ENCODE peak calls at places on chromosomes 2 and 18, in seven cellular contexts. W, V, Y, H, B, M and S are unnamed samples.

GRCh38 chr2:7891312-7891711 is 790.5 kb upstream of the ID2 start:
- DNase-seq in W (no peak), V (no peak), Y (no peak), H (no peak), B (no peak), M (no peak), S (no peak)

GRCh38 chr18:55732227-55733106 is 144.5 kb upstream of the TCF4 start:
- DNase-seq in W (no peak), V (no peak), Y (no peak), H (peak), B (no peak), M (no peak), S (no peak)

GRCh38 chr2:96864343-96865091 is 5.4 kb downstream of the SEMA4C start:
- DNase-seq in W (no peak), V (no peak), Y (peak), H (no peak), B (no peak), M (no peak), S (no peak)

GRCh38 chr2:237254911-237255578 is 158.9 kb downstream of the COL6A3 start:
- DNase-seq in W (no peak), V (no peak), Y (no peak), H (peak), B (no peak), M (no peak), S (no peak)

GRCh38 chr18:25055076-25055475 is 296.9 kb downstream of the ZNF521 start:
- DNase-seq in W (no peak), V (no peak), Y (no peak), H (peak), B (no peak), M (no peak), S (no peak)

GRCh38 chr2:6913415-6914157 is 3.6 kb upstream of the RNF144A start:
- DNase-seq in W (no peak), V (no peak), Y (no peak), H (no peak), B (no peak), M (no peak), S (no peak)

GRCh38 chr2:182377467-182377866 is 49.4 kb downstream of the PDE1A start:
- DNase-seq in W (no peak), V (no peak), Y (no peak), H (no peak), B (no peak), M (no peak), S (no peak)

GRCh38 chr2:4354678-4355077 is 651.3 kb downstream of the DCDC2C start:
- DNase-seq in W (no peak), V (no peak), Y (no peak), H (no peak), B (peak), M (no peak), S (peak)

GRCh38 chr18:35919179-35919578 is 53.3 kb upstream of the RMP24 start:
- DNase-seq in W (no peak), V (no peak), Y (no peak), H (no peak), B (no peak), M (no peak), S (no peak)

GRCh38 chr2:168210216-168210897 is 37.0 kb downstream of the STK39 start:
- DNase-seq in W (no peak), V (no peak), Y (no peak), H (no peak), B (no peak), M (no peak), S (peak)

GRCh38 chr2:190340369-190340768 is 3.0 kb upstream of the INPP1 start:
- DNase-seq in W (no peak), V (no peak), Y (no peak), H (no peak), B (peak), M (no peak), S (peak)

GRCh38 chr2:15069149-15069548 is 436.6 kb downstream of the LRATD1 start:
- DNase-seq in W (no peak), V (no peak), Y (peak), H (peak), B (no peak), M (no peak), S (no peak)

GRCh38 chr2:117785740-117786139 is 28.8 kb upstream of the DDX18 start:
- DNase-seq in W (no peak), V (no peak), Y (no peak), H (peak), B (peak), M (no peak), S (peak)

GRCh38 chr2:69203166-69203985 is 183.7 kb downstream of the GFPT1 start:
- DNase-seq in W (no peak), V (no peak), Y (no peak), H (no peak), B (no peak), M (no peak), S (no peak)

GRCh38 chr2:148928395-148928794 is 53.4 kb downstream of the KIF5C start:
- DNase-seq in W (no peak), V (no peak), Y (no peak), H (no peak), B (no peak), M (no peak), S (no peak)

GRCh38 chr2:172655091-172655837 is 80.4 kb upstream of the RAPGEF4 start:
- DNase-seq in W (no peak), V (no peak), Y (no peak), H (peak), B (no peak), M (no peak), S (no peak)

GRCh38 chr18:78429127-78430108 is 550.2 kb upstream of the SALL3 start:
- DNase-seq in W (no peak), V (no peak), Y (no peak), H (no peak), B (no peak), M (no peak), S (no peak)

GRCh38 chr2:65392609-65393008 is 39.8 kb downstream of the SPRED2 start:
- DNase-seq in W (no peak), V (no peak), Y (no peak), H (no peak), B (no peak), M (no peak), S (no peak)

GRCh38 chr2:150081775-150082517 is 405.5 kb downstream of the RND3 start:
- DNase-seq in W (no peak), V (no peak), Y (no peak), H (no peak), B (no peak), M (no peak), S (no peak)

DNA sequence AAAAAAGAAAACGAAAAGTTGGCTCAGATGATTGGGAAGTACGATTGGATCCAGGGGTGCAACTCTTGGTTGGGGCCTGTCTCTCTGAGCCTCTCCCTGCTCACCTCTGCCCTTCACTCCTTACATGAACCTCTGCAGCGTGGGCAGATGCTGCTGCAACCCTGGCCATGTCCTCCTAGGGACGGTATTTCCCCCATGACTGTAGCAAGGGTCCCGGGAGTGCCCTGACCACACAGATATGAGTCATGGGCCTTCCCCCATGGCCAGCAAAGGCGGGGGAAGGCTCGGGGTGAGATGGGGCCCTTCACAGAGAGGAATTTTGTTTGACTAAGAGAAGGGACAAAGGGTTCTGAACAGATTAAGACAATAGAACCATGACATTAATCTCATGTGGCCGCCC is 129.0 kb downstream of the NCK2 start:
- DNase-seq in W (peak), V (peak), Y (no peak), H (peak), B (peak), M (no peak), S (peak)
- TF ChIP-seq POLR2A in W (no peak), V (peak), Y (no peak), H (no peak), B (no peak), M (no peak), S (no peak)

DNA sequence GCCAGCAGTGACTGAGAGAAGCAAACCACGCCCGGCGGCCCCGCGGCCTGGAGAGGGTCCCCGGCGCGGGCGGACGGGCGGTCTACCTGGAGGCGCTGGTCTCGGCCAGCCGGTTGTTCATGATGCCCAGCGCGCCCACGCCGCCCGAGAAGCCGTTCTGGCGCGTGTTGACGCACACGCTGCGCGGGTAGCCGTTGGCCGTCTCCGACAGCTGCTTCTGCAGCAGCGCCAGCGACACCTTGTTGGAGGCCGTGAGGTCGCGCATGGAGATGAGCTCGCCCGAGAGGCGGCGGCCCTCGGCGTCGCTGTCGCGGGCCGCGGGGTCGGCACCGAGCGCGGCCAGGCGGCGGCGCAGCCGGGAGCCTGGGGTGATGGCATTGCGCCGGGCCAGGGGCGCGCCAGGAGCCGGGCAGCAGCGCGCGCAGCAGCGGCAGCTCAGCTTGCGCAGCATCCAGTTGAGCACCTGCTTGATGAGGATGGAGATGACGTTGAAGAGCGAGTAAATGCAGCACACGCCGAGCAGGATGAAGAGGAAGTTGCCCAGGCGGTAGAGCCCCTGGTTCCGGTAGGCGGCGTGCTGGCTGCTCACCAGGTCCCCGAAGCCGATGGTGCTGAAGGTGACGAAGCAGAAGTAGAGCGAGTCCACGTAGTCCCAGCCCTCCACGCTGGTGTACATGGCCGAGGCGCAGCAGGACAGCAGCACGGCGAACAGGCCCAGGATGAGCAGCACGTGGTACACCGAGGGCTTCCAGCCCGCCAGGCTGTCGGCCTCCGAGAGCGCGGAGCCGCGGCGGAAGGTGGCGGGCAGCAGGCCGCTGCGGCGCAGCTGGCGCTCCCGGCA is 118.1 kb downstream of the MSH2 start:
- DNase-seq in W (no peak), V (peak), Y (no peak), H (peak), B (peak), M (peak), S (peak)
- TF ChIP-seq POLR2A in W (no peak), V (peak), Y (no peak), H (no peak), B (peak), M (no peak), S (no peak)

GRCh38 chr18:40387130-40387821 is 1567.8 kb upstream of the PIK3C3 start:
- DNase-seq in W (no peak), V (no peak), Y (no peak), H (no peak), B (no peak), M (no peak), S (no peak)
- TF ChIP-seq POLR2A in W (no peak), V (no peak), Y (no peak), H (no peak), B (no peak), M (no peak), S (no peak)

GRCh38 chr2:63048367-63049171 is 2.1 kb upstream of the OTX1 start:
- DNase-seq in W (no peak), V (no peak), Y (no peak), H (no peak), B (no peak), M (no peak), S (no peak)

GRCh38 chr2:63049291-63050185 is 1.1 kb upstream of the OTX1 start:
- DNase-seq in W (no peak), V (peak), Y (no peak), H (peak), B (peak), M (no peak), S (peak)

GRCh38 chr2:63050916-63051794 is 525 bp downstream of the OTX1 start:
- DNase-seq in W (no peak), V (peak), Y (peak), H (no peak), B (no peak), M (no peak), S (no peak)

GRCh38 chr2:63051795-63052333 is 1.2 kb downstream of the OTX1 start:
- DNase-seq in W (no peak), V (peak), Y (no peak), H (no peak), B (no peak), M (no peak), S (no peak)

GRCh38 chr2:63050186-63050915 is at the start of gene OTX1:
- DNase-seq in W (peak), V (peak), Y (peak), H (peak), B (peak), M (peak), S (peak)
- TF ChIP-seq POLR2A in W (no peak), V (peak), Y (no peak), H (no peak), B (peak), M (no peak), S (peak)